ENCODE peak calls at places on chromosomes 4 and X, in seven cellular contexts. F is endothelial cell of umbilical vein, M is upper lobe of left lung, S is GM23338, Z is SK-N-SH, J is GM12891, E is prostate gland. H is an unnamed sample.

GRCh38 chr4:3879681-3880594 is 113.8 kb downstream of the ADRA2C start:
- DNase-seq in M (peak; percentile 79), Z (peak; percentile 27), F (no peak), S (peak; percentile 57), J (peak; percentile 12), E (no peak), H (no peak)

GRCh38 chr4:54571293-54571723 is 86.4 kb upstream of the KIT start:
- DNase-seq in M (peak; percentile 27), Z (no peak), S (no peak), F (no peak), E (no peak), J (no peak), H (no peak)

GRCh38 chr4:88759039-88759631 is 61.5 kb upstream of the NAP1L5 start:
- DNase-seq in E (no peak), Z (peak; percentile 32), S (peak; percentile 64), F (peak; percentile 52), M (no peak), J (no peak), H (peak; percentile 55)

GRCh38 chr4:95674451-95675095 is 125.8 kb upstream of the UNC5C start:
- DNase-seq in Z (no peak), M (no peak), S (no peak), E (no peak), J (no peak), F (peak; percentile 9), H (no peak)

GRCh38 chrX:148562846-148563245 is 62.4 kb downstream of the AFF2 start:
- DNase-seq in M (no peak), Z (no peak), F (no peak), S (no peak), E (no peak), J (no peak), H (no peak)

GRCh38 chr4:168421671-168422070 is 58.6 kb downstream of the DDX60L start:
- DNase-seq in J (no peak), Z (no peak), F (peak; percentile 98), S (no peak), M (no peak), E (no peak), H (no peak)

GRCh38 chrX:39907964-39908616 is 189.7 kb downstream of the BCOR start:
- DNase-seq in M (peak; percentile 63), J (no peak), Z (peak; percentile 30), S (no peak), F (peak; percentile 45), E (peak; percentile 52), H (peak; percentile 61)

GRCh38 chr4:54545663-54546424 is 111.9 kb upstream of the KIT start:
- DNase-seq in F (no peak), Z (no peak), S (no peak), E (no peak), M (no peak), J (no peak), H (no peak)

GRCh38 chr4:78889955-78890354 is 49.3 kb downstream of the PAQR3 start:
- DNase-seq in S (no peak), E (no peak), M (no peak), F (no peak), Z (no peak), J (no peak), H (no peak)

GRCh38 chrX:340641-341423 is 22.2 kb upstream of the GTPBP6 start:
- DNase-seq in F (no peak), J (no peak), S (no peak), E (no peak), Z (no peak), M (peak; percentile 48), H (no peak)

GRCh38 chr4:188042191-188042590 is 46.6 kb downstream of the ZFP42 start:
- DNase-seq in J (no peak), S (no peak), F (no peak), M (no peak), Z (no peak), E (no peak), H (no peak)

GRCh38 chr4:98786866-98787265 is 128.5 kb upstream of the TSPAN5 start:
- DNase-seq in S (no peak), F (peak; percentile 32), Z (no peak), E (no peak), M (no peak), J (no peak), H (peak; percentile 21)

GRCh38 chrX:129719931-129720520 is 18.8 kb upstream of the XPNPEP2 start:
- DNase-seq in Z (no peak), J (no peak), E (no peak), F (peak; percentile 54), S (no peak), M (no peak), H (no peak)

GRCh38 chrX:103488332-103488731 is 31.0 kb downstream of the RAB40A start:
- DNase-seq in S (peak; percentile 43), Z (peak; percentile 48), E (no peak), M (no peak), J (no peak), F (peak; percentile 6), H (no peak)

GRCh38 chr4:58093352-58093751 is 983.2 kb upstream of the IGFBP7 start:
- DNase-seq in Z (no peak), E (no peak), F (no peak), M (no peak), S (peak; percentile 44), J (no peak), H (no peak)

GRCh38 chr4:2948895-2949781 is 14.1 kb downstream of the NOP14 start:
- DNase-seq in M (no peak), J (no peak), F (peak; percentile 19), E (no peak), S (no peak), Z (no peak), H (no peak)

GRCh38 chrX:9340619-9341304 is 124.1 kb upstream of the TBL1X start:
- DNase-seq in J (no peak), S (peak; percentile 27), F (peak; percentile 20), E (peak; percentile 12), M (no peak), Z (peak; percentile 12), H (no peak)
- TF ChIP-seq POLR2AphosphoS5 in J (no peak), S (no peak), F (no peak), E (no peak), M (peak; percentile 25), Z (no peak), H (no peak)

DNA sequence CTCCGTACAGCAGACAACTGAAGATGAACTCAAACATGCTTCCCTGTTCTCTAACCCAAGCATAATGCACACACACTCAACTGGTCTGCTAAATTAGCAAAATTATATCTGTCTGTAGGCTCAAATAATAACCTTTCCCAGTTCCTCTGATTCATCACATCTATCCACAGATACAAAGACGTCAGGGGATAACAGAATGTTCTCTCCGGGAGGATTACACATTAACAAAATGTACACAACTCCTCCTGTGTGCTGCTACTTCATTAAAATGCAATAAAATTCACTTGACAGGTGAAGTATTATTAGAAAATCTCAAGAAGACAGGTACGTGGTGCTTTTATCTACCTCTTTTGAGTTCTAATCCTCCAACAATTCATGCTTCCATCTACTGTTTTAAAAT is 57.4 kb downstream of the FAT1 start:
- DNase-seq in J (no peak), E (no peak), M (no peak), Z (no peak), S (no peak), F (no peak), H (no peak)
- TF ChIP-seq POLR2AphosphoS5 in J (no peak), E (peak; percentile 64), M (no peak), Z (no peak), S (no peak), F (no peak), H (no peak)

GRCh38 chrX:154353172-154353843 is 21.1 kb downstream of the FLNA start:
- DNase-seq in F (no peak), J (no peak), S (no peak), M (peak; percentile 35), Z (no peak), E (no peak), H (no peak)

GRCh38 chrX:154355094-154355775 is 19.2 kb downstream of the FLNA start:
- DNase-seq in E (no peak), S (no peak), Z (no peak), J (no peak), M (peak; percentile 85), F (no peak), H (no peak)

GRCh38 chrX:154354516-154354915 is 19.9 kb downstream of the FLNA start:
- DNase-seq in F (no peak), J (no peak), S (no peak), E (no peak), M (no peak), Z (no peak), H (no peak)

GRCh38 chrX:154352466-154352865 is 22.0 kb downstream of the FLNA start:
- DNase-seq in M (no peak), Z (no peak), F (no peak), E (no peak), J (no peak), S (no peak), H (no peak)

DNA sequence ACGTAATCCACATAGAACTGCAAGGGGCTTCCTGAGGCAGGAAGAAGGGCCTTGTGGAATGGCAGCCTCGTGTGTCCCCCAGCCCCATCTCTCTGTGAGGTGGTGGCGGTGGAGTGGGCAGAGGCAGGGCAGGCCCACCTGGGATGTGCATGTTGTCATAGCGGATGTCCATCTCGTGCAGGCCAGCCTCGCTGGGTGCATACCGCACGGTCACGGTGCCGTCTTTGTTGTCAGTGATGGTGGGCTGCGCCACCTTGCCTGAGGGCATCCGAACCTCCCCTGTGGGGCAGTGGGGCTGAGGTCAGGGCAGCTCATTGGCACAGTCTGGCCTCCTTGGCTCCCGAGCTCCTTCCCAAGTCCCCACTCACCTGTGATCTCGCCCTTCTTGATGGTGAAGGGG is 20.4 kb downstream of the FLNA start:
- DNase-seq in M (peak; percentile 45), Z (no peak), J (no peak), S (no peak), F (no peak), E (no peak), H (no peak)
- TF ChIP-seq POLR2AphosphoS5 in M (no peak), Z (no peak), J (no peak), S (no peak), F (no peak), E (no peak), H (no peak)

DNA sequence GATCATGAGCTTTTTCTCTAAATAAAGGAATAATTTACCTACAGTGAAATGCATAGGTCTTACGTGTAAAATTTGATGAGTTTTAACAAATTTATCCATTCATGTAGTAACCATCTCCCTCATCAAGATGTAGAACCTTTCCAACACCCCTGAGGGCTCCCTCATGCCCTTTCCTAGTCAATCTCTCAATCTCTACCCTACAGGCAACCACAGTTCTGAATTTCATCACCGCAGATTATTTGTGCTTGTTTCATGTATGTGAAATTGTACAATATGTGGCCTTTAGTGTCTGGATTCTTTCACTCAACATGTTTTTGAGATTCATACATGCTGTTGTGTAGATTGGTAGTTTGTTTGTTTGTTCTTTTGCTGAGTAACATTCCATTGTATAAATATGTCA is 2.1 kb downstream of the VGLL1 start:
- DNase-seq in Z (no peak), S (no peak), M (no peak), E (no peak), J (no peak), F (no peak), H (no peak)
- TF ChIP-seq POLR2AphosphoS5 in Z (no peak), S (no peak), M (no peak), E (no peak), J (no peak), F (no peak), H (no peak)

GRCh38 chr4:139528377-139529005 is 27.5 kb downstream of the SETD7 start:
- DNase-seq in E (no peak), M (peak; percentile 32), S (no peak), F (no peak), Z (no peak), J (no peak), H (no peak)
- TF ChIP-seq POLR2AphosphoS5 in E (no peak), M (peak; percentile 49), S (no peak), F (no peak), Z (no peak), J (no peak), H (no peak)